ENCODE peak calls at places on chromosomes 16 and 17, in six cellular contexts. L, C, Q, R, A and F are unnamed samples.
A peak's percentile ranks its signal among the peaks of the same experiment; 100 is the strongest.

GRCh38 chr16:12531937-12532336 is 271.8 kb downstream of the CPPED1 start:
- DNase-seq in L (no peak), C (no peak), Q (no peak), R (no peak), A (no peak), F (no peak)

GRCh38 chr16:12643034-12643455 is 160.6 kb downstream of the CPPED1 start:
- DNase-seq in L (no peak), C (no peak), Q (no peak), R (no peak), A (peak; percentile 6), F (no peak)

GRCh38 chr17:79988163-79988971 is 47.3 kb downstream of the TBC1D16 start:
- DNase-seq in L (peak; percentile 88), C (peak; percentile 63), Q (no peak), R (peak; percentile 90), A (peak; percentile 34), F (no peak)

GRCh38 chr17:14268264-14268663 is 31.6 kb upstream of the CDRT15 start:
- DNase-seq in L (no peak), C (no peak), Q (no peak), R (no peak), A (no peak), F (no peak)

GRCh38 chr17:78057113-78057740 is 71.3 kb downstream of the TMC6 start:
- DNase-seq in L (no peak), C (no peak), Q (no peak), R (no peak), A (no peak), F (no peak)

GRCh38 chr16:2912330-2913199 is 834 bp downstream of the FLYWCH1 start:
- DNase-seq in L (no peak), C (peak; percentile 84), Q (no peak), R (peak; percentile 83), A (peak; percentile 28), F (no peak)

GRCh38 chr16:83045790-83046189 is 419.0 kb downstream of the CDH13 start:
- DNase-seq in L (peak; percentile 82), C (no peak), Q (no peak), R (no peak), A (no peak), F (no peak)

GRCh38 chr16:81997738-81998137 is 13.5 kb downstream of the SDR42E1 start:
- DNase-seq in L (no peak), C (no peak), Q (no peak), R (no peak), A (no peak), F (no peak)

GRCh38 chr16:77853125-77853524 is 64.8 kb downstream of the VAT1L start:
- DNase-seq in L (no peak), C (no peak), Q (no peak), R (no peak), A (no peak), F (no peak)

GRCh38 chr17:10733666-10734065 is 3.8 kb upstream of the TMEM220 start:
- DNase-seq in L (no peak), C (no peak), Q (no peak), R (peak; percentile 31), A (no peak), F (no peak)

GRCh38 chr17:75587718-75588545 is at the start of gene MYO15B:
- DNase-seq in L (peak; percentile 65), C (peak; percentile 84), Q (peak; percentile 59), R (peak; percentile 93), A (peak; percentile 53), F (no peak)

GRCh38 chr16:11102523-11102898 is 153.5 kb downstream of the SOCS1 start:
- DNase-seq in L (no peak), C (no peak), Q (no peak), R (no peak), A (no peak), F (no peak)

GRCh38 chr17:34305061-34305460 is 14.2 kb upstream of the CCL8 start:
- DNase-seq in L (no peak), C (no peak), Q (no peak), R (no peak), A (no peak), F (no peak)

GRCh38 chr17:60102632-60103047 is 23.9 kb upstream of the HEATR6 start:
- DNase-seq in L (no peak), C (peak; percentile 85), Q (no peak), R (peak; percentile 84), A (no peak), F (no peak)

GRCh38 chr16:68399456-68399855 is 48.9 kb downstream of the SMPD3 start:
- DNase-seq in L (no peak), C (peak; percentile 25), Q (no peak), R (peak; percentile 10), A (no peak), F (no peak)

GRCh38 chr17:46733837-46734516 is 84.5 kb downstream of the WNT3 start:
- DNase-seq in L (no peak), C (no peak), Q (no peak), R (no peak), A (no peak), F (no peak)

GRCh38 chr17:72687941-72688340 is 404.5 kb downstream of the SLC39A11 start:
- DNase-seq in L (no peak), C (peak; percentile 40), Q (no peak), R (peak; percentile 14), A (peak; percentile 12), F (no peak)

GRCh38 chr16:89430436-89431157 is 59.8 kb downstream of the ANKRD11 start:
- DNase-seq in L (peak; percentile 77), C (peak; percentile 29), Q (no peak), R (no peak), A (peak; percentile 56), F (no peak)

GRCh38 chr17:27670791-27671590 is 40.0 kb downstream of the LGALS9 start:
- DNase-seq in L (peak; percentile 31), C (no peak), Q (no peak), R (no peak), A (no peak), F (no peak)

GRCh38 chr16:86022381-86022960 is 123.5 kb downstream of the IRF8 start:
- DNase-seq in L (no peak), C (peak; percentile 24), Q (no peak), R (peak; percentile 64), A (no peak), F (no peak)

GRCh38 chr17:74770498-74771318 is 5.4 kb downstream of the NAT9 start:
- DNase-seq in L (peak; percentile 87), C (peak; percentile 94), Q (no peak), R (peak; percentile 87), A (peak; percentile 75), F (no peak)

GRCh38 chr16:19876501-19877059 is 8.1 kb downstream of the GPRC5B start:
- DNase-seq in L (no peak), C (no peak), Q (no peak), R (no peak), A (peak; percentile 80), F (no peak)